ENCODE peak calls at places on chromosomes 1 and 21, in eight cellular contexts. X is NCI-H1930; V is thoracic aorta; S is stimulated activated CD4-positive, alpha-beta T cell treated with anti-CD3 and anti-CD28 coated beads, Interleukin-12 subunit alpha, Interleukin-12 subunit beta, amount 100 ng/mL, for 24 hours; K is astrocyte of the spinal cord; Q is CD4-positive, alpha-beta memory T cell; P is epithelial cell of proximal tubule; G is HFF-Myc. C is an unnamed sample.

GRCh38 chr1:80639777-80640533 is 1160.8 kb upstream of the ADGRL2 start:
- DNase-seq in X (no peak), V (no peak), S (no peak), K (no peak), Q (no peak), P (no peak), G (no peak), C (no peak)

GRCh38 chr1:47646676-47647075 is 208.8 kb downstream of the FOXD2 start:
- DNase-seq in X (no peak), V (no peak), S (no peak), K (no peak), Q (no peak), P (no peak), G (no peak), C (no peak)

GRCh38 chr1:3712573-3713535 is 39.4 kb upstream of the CCDC27 start:
- DNase-seq in X (no peak), V (no peak), S (no peak), K (no peak), Q (no peak), P (no peak), G (no peak), C (no peak)

GRCh38 chr1:40182956-40183710 is 21.9 kb downstream of the RLF start:
- DNase-seq in X (no peak), V (no peak), S (no peak), K (peak), Q (no peak), P (no peak), G (no peak), C (no peak)

GRCh38 chr1:4654764-4655673 is 610 bp downstream of the AJAP1 start:
- DNase-seq in X (no peak), V (no peak), S (no peak), K (no peak), Q (no peak), P (no peak), G (no peak), C (no peak)

GRCh38 chr1:112783059-112783458 is 67.9 kb upstream of the PPM1J start:
- DNase-seq in X (no peak), V (no peak), S (no peak), K (no peak), Q (no peak), P (no peak), G (no peak), C (no peak)

GRCh38 chr1:48182441-48182840 is 40.1 kb upstream of the SLC5A9 start:
- DNase-seq in X (no peak), V (no peak), S (no peak), K (no peak), Q (no peak), P (peak), G (no peak), C (no peak)

GRCh38 chr1:117059334-117059677 is 820 bp upstream of the TTF2 start:
- DNase-seq in X (peak), V (no peak), S (no peak), K (no peak), Q (peak), P (no peak), G (no peak), C (peak)

GRCh38 chr1:94846286-94846685 is 26.1 kb downstream of the SLC44A3 start:
- DNase-seq in X (no peak), V (no peak), S (no peak), K (no peak), Q (no peak), P (no peak), G (no peak), C (no peak)

GRCh38 chr1:221874285-221875003 is 132.6 kb upstream of the DUSP10 start:
- DNase-seq in X (no peak), V (no peak), S (no peak), K (peak), Q (no peak), P (no peak), G (no peak), C (peak)

GRCh38 chr1:220430059-220430458 is 97.9 kb upstream of the MARK1 start:
- DNase-seq in X (no peak), V (no peak), S (no peak), K (no peak), Q (no peak), P (peak), G (no peak), C (no peak)

GRCh38 chr1:222914861-222915632 is 100.2 kb downstream of the DISP1 start:
- DNase-seq in X (no peak), V (no peak), S (no peak), K (peak), Q (no peak), P (no peak), G (no peak), C (no peak)

GRCh38 chr1:62765981-62766380 is 18.0 kb upstream of the ATG4C start:
- DNase-seq in X (no peak), V (no peak), S (no peak), K (no peak), Q (no peak), P (no peak), G (no peak), C (no peak)

GRCh38 chr1:65632230-65632629 is 160.5 kb upstream of the PDE4B start:
- DNase-seq in X (no peak), V (no peak), S (no peak), K (no peak), Q (no peak), P (no peak), G (no peak), C (no peak)

GRCh38 chr1:59186656-59187055 is 110.2 kb upstream of the FGGY start:
- DNase-seq in X (no peak), V (no peak), S (no peak), K (peak), Q (no peak), P (no peak), G (no peak), C (no peak)

GRCh38 chr1:89604414-89604735 is 28.5 kb upstream of the LRRC8C start:
- DNase-seq in X (no peak), V (no peak), S (no peak), K (no peak), Q (no peak), P (no peak), G (no peak), C (no peak)

GRCh38 chr1:248243204-248243603 is 12.0 kb downstream of the OR2M4 start:
- DNase-seq in X (peak), V (no peak), S (no peak), K (peak), Q (no peak), P (peak), G (peak), C (peak)

GRCh38 chr1:40383095-40383487 is 9.6 kb downstream of the SMAP2 start:
- DNase-seq in X (no peak), V (no peak), S (no peak), K (peak), Q (no peak), P (no peak), G (no peak), C (no peak)

GRCh38 chr1:58584082-58584895 is 7.2 kb upstream of the TACSTD2 start:
- DNase-seq in X (no peak), V (peak), S (no peak), K (peak), Q (no peak), P (peak), G (peak), C (no peak)

GRCh38 chr1:227947678-227948492 is at the start of gene WNT9A:
- DNase-seq in X (peak), V (no peak), S (no peak), K (peak), Q (peak), P (no peak), G (no peak), C (no peak)

GRCh38 chr21:32469628-32470027 is 57.1 kb downstream of the EVA1C start:
- DNase-seq in X (no peak), V (no peak), S (no peak), K (no peak), Q (no peak), P (no peak), G (no peak), C (no peak)

GRCh38 chr1:31154632-31155215 is 85.0 kb downstream of the NKAIN1 start:
- DNase-seq in X (peak), V (peak), S (peak), K (peak), Q (peak), P (peak), G (no peak), C (peak)

GRCh38 chr21:37061926-37062591 is 10.8 kb downstream of the PIGP start:
- DNase-seq in X (no peak), V (no peak), S (no peak), K (peak), Q (no peak), P (no peak), G (no peak), C (no peak)

GRCh38 chr21:44708213-44708865 is 3.0 kb downstream of the TSPEAR start:
- DNase-seq in X (no peak), V (no peak), S (no peak), K (no peak), Q (no peak), P (no peak), G (no peak), C (no peak)

C was measured in DND-41.